ENCODE peak calls at places on chromosomes 11 and 22, in four cellular contexts. W is fibroblast of mammary gland, R is fibroblast of lung, I is RWPE1. O is an unnamed sample.

GRCh38 chr11:93059074-93059957 is 89.9 kb downstream of the MTNR1B start:
- DNase-seq in R (peak; percentile 87), I (no peak), W (peak; percentile 71), O (no peak)

GRCh38 chr22:28894793-28895192 is 11.4 kb downstream of the ZNRF3 start:
- DNase-seq in I (no peak), W (no peak), R (no peak), O (no peak)

GRCh38 chr11:75325713-75326438 is 25.6 kb downstream of the ARRB1 start:
- DNase-seq in I (peak; percentile 91), W (peak; percentile 96), R (peak; percentile 93), O (no peak)

GRCh38 chr11:71372693-71373657 is 75.2 kb downstream of the DHCR7 start:
- DNase-seq in I (peak; percentile 41), W (peak; percentile 51), R (peak; percentile 56), O (no peak)

GRCh38 chr11:110303414-110303826 is 7.0 kb upstream of the RDX start:
- DNase-seq in R (no peak), W (no peak), I (no peak), O (no peak)

GRCh38 chr11:2760196-2760871 is 60.5 kb upstream of the KCNQ1OT1 start:
- DNase-seq in I (no peak), W (no peak), R (no peak), O (no peak)

GRCh38 chr11:56885182-56885581 is 103.5 kb upstream of the OR5AK2 start:
- DNase-seq in R (no peak), W (no peak), I (no peak), O (no peak)

GRCh38 chr11:43123443-43123842 is 188.4 kb upstream of the API5 start:
- DNase-seq in I (no peak), R (no peak), W (no peak), O (no peak)

GRCh38 chr11:134701564-134702165 is 289.6 kb upstream of the B3GAT1 start:
- DNase-seq in I (no peak), W (no peak), R (no peak), O (no peak)

GRCh38 chr11:113690619-113691569 is 15.2 kb downstream of the TMPRSS5 start:
- DNase-seq in I (peak; percentile 94), W (peak; percentile 64), R (peak; percentile 44), O (peak; percentile 61)
- TF ChIP-seq CTCF in I (peak; percentile 19), W (peak; percentile 15), R (peak; percentile 25), O (peak; percentile 56)

GRCh38 chr11:21142007-21142406 is 472.6 kb downstream of the NELL1 start:
- DNase-seq in R (no peak), I (no peak), W (no peak), O (no peak)
- TF ChIP-seq CTCF in R (no peak), I (no peak), W (no peak), O (no peak)

GRCh38 chr11:120115272-120116000 is 22.5 kb downstream of the TRIM29 start:
- DNase-seq in R (no peak), I (no peak), W (peak; percentile 4), O (no peak)
- TF ChIP-seq CTCF in R (peak; percentile 11), I (no peak), W (peak; percentile 20), O (no peak)

GRCh38 chr11:77530879-77531278 is 57.0 kb upstream of the PAK1 start:
- DNase-seq in I (no peak), R (no peak), W (no peak), O (no peak)
- TF ChIP-seq CTCF in I (no peak), R (no peak), W (no peak), O (no peak)

O was measured in GM13976.